ENCODE peak calls at places on chromosomes 16 and 17, in nine cellular contexts. One of them, this sample, is unnamed.

GRCh38 chr17:29597361-29598172 is 4.6 kb downstream of the ANKRD13B start:
- DNase-seq in endothelial cell of umbilical vein: no peak
- DNase-seq in A549: no peak
- DNase-seq in WTC11: no peak
- DNase-seq in GM12878: no peak
- DNase-seq in HCT116: no peak
- DNase-seq in SK-N-SH: no peak
- DNase-seq in NB4: peak
- DNase-seq in K562: no peak
- DNase-seq in this sample: no peak

GRCh38 chr16:79451196-79451816 is 149.2 kb downstream of the MAF start:
- DNase-seq in endothelial cell of umbilical vein: no peak
- DNase-seq in A549: no peak
- DNase-seq in WTC11: no peak
- DNase-seq in GM12878: peak
- DNase-seq in HCT116: no peak
- DNase-seq in SK-N-SH: no peak
- DNase-seq in NB4: peak
- DNase-seq in K562: no peak
- DNase-seq in this sample: no peak

GRCh38 chr17:41678411-41678906 is 10.2 kb upstream of the EIF1 start:
- DNase-seq in endothelial cell of umbilical vein: peak
- DNase-seq in A549: no peak
- DNase-seq in WTC11: no peak
- DNase-seq in GM12878: peak
- DNase-seq in HCT116: no peak
- DNase-seq in SK-N-SH: no peak
- DNase-seq in NB4: peak
- DNase-seq in K562: peak
- DNase-seq in this sample: no peak

GRCh38 chr16:74480150-74481029 is 59.1 kb upstream of the CLEC18B start:
- DNase-seq in endothelial cell of umbilical vein: no peak
- DNase-seq in A549: peak
- DNase-seq in WTC11: no peak
- DNase-seq in GM12878: no peak
- DNase-seq in HCT116: peak
- DNase-seq in SK-N-SH: no peak
- DNase-seq in NB4: no peak
- DNase-seq in K562: peak
- DNase-seq in this sample: no peak

GRCh38 chr17:2262146-2262587 is 41.4 kb downstream of the SMG6 start:
- DNase-seq in endothelial cell of umbilical vein: no peak
- DNase-seq in A549: no peak
- DNase-seq in WTC11: no peak
- DNase-seq in GM12878: no peak
- DNase-seq in HCT116: no peak
- DNase-seq in SK-N-SH: no peak
- DNase-seq in NB4: no peak
- DNase-seq in K562: no peak
- DNase-seq in this sample: no peak

GRCh38 chr17:78000351-78000750 is 41.8 kb downstream of the TNRC6C start:
- DNase-seq in endothelial cell of umbilical vein: peak
- DNase-seq in A549: no peak
- DNase-seq in WTC11: no peak
- DNase-seq in GM12878: no peak
- DNase-seq in HCT116: no peak
- DNase-seq in SK-N-SH: peak
- DNase-seq in NB4: peak
- DNase-seq in K562: no peak
- DNase-seq in this sample: no peak

GRCh38 chr17:74176546-74177001 is 26.9 kb upstream of the RPL38 start:
- DNase-seq in endothelial cell of umbilical vein: peak
- DNase-seq in A549: peak
- DNase-seq in WTC11: peak
- DNase-seq in GM12878: no peak
- DNase-seq in HCT116: peak
- DNase-seq in SK-N-SH: peak
- DNase-seq in NB4: peak
- DNase-seq in K562: peak
- DNase-seq in this sample: peak

GRCh38 chr17:74429604-74430384 is 2.1 kb upstream of the GPRC5C start:
- DNase-seq in endothelial cell of umbilical vein: no peak
- DNase-seq in A549: no peak
- DNase-seq in WTC11: no peak
- DNase-seq in GM12878: no peak
- DNase-seq in HCT116: no peak
- DNase-seq in SK-N-SH: no peak
- DNase-seq in NB4: peak
- DNase-seq in K562: no peak
- DNase-seq in this sample: peak

GRCh38 chr16:31147574-31147973 is 2.3 kb downstream of the PRSS36 start:
- DNase-seq in endothelial cell of umbilical vein: no peak
- DNase-seq in A549: no peak
- DNase-seq in WTC11: no peak
- DNase-seq in GM12878: no peak
- DNase-seq in HCT116: no peak
- DNase-seq in SK-N-SH: no peak
- DNase-seq in NB4: no peak
- DNase-seq in K562: no peak
- DNase-seq in this sample: no peak

GRCh38 chr17:80615311-80615710 is 70.7 kb downstream of the RPTOR start:
- DNase-seq in endothelial cell of umbilical vein: no peak
- DNase-seq in A549: no peak
- DNase-seq in WTC11: no peak
- DNase-seq in GM12878: no peak
- DNase-seq in HCT116: no peak
- DNase-seq in SK-N-SH: no peak
- DNase-seq in NB4: no peak
- DNase-seq in K562: no peak
- DNase-seq in this sample: no peak

GRCh38 chr16:58456193-58456592 is 43.8 kb upstream of the NDRG4 start:
- DNase-seq in endothelial cell of umbilical vein: peak
- DNase-seq in A549: no peak
- DNase-seq in WTC11: no peak
- DNase-seq in GM12878: no peak
- DNase-seq in HCT116: no peak
- DNase-seq in SK-N-SH: no peak
- DNase-seq in NB4: no peak
- DNase-seq in K562: no peak
- DNase-seq in this sample: peak

GRCh38 chr17:6160188-6160555 is 90.0 kb downstream of the WSCD1 start:
- DNase-seq in endothelial cell of umbilical vein: no peak
- DNase-seq in A549: no peak
- DNase-seq in WTC11: no peak
- DNase-seq in GM12878: no peak
- DNase-seq in HCT116: no peak
- DNase-seq in SK-N-SH: no peak
- DNase-seq in NB4: no peak
- DNase-seq in K562: no peak
- DNase-seq in this sample: no peak

GRCh38 chr16:88062341-88062861 is 111.2 kb downstream of the BANP start:
- DNase-seq in endothelial cell of umbilical vein: no peak
- DNase-seq in A549: no peak
- DNase-seq in WTC11: no peak
- DNase-seq in GM12878: no peak
- DNase-seq in HCT116: no peak
- DNase-seq in SK-N-SH: peak
- DNase-seq in NB4: no peak
- DNase-seq in K562: no peak
- DNase-seq in this sample: no peak

GRCh38 chr17:66549312-66549705 is 246.9 kb downstream of the PRKCA start:
- DNase-seq in endothelial cell of umbilical vein: no peak
- DNase-seq in A549: no peak
- DNase-seq in WTC11: peak
- DNase-seq in GM12878: no peak
- DNase-seq in HCT116: no peak
- DNase-seq in SK-N-SH: no peak
- DNase-seq in NB4: no peak
- DNase-seq in K562: no peak
- DNase-seq in this sample: no peak

GRCh38 chr17:82399030-82399429 is 19.1 kb upstream of the HEXD start:
- DNase-seq in endothelial cell of umbilical vein: peak
- DNase-seq in A549: no peak
- DNase-seq in WTC11: no peak
- DNase-seq in GM12878: no peak
- DNase-seq in HCT116: no peak
- DNase-seq in SK-N-SH: peak
- DNase-seq in NB4: peak
- DNase-seq in K562: no peak
- DNase-seq in this sample: no peak
- TF ChIP-seq MAX in endothelial cell of umbilical vein: no peak
- TF ChIP-seq MAX in A549: no peak
- TF ChIP-seq MAX in WTC11: no peak
- TF ChIP-seq MAX in GM12878: no peak
- TF ChIP-seq MAX in HCT116: no peak
- TF ChIP-seq MAX in SK-N-SH: peak
- TF ChIP-seq MAX in NB4: no peak
- TF ChIP-seq MAX in K562: no peak
- TF ChIP-seq MAX in this sample: no peak

GRCh38 chr17:27345141-27345904 is 51.4 kb downstream of the WSB1 start:
- DNase-seq in endothelial cell of umbilical vein: no peak
- DNase-seq in A549: no peak
- DNase-seq in WTC11: peak
- DNase-seq in GM12878: no peak
- DNase-seq in HCT116: no peak
- DNase-seq in SK-N-SH: no peak
- DNase-seq in NB4: no peak
- DNase-seq in K562: peak
- DNase-seq in this sample: no peak

GRCh38 chr17:27346228-27346899 is 52.5 kb downstream of the WSB1 start:
- DNase-seq in endothelial cell of umbilical vein: peak
- DNase-seq in A549: no peak
- DNase-seq in WTC11: no peak
- DNase-seq in GM12878: no peak
- DNase-seq in HCT116: no peak
- DNase-seq in SK-N-SH: no peak
- DNase-seq in NB4: no peak
- DNase-seq in K562: peak
- DNase-seq in this sample: no peak

GRCh38 chr17:27343294-27343693 is 49.4 kb downstream of the WSB1 start:
- DNase-seq in endothelial cell of umbilical vein: no peak
- DNase-seq in A549: no peak
- DNase-seq in WTC11: no peak
- DNase-seq in GM12878: no peak
- DNase-seq in HCT116: no peak
- DNase-seq in SK-N-SH: no peak
- DNase-seq in NB4: no peak
- DNase-seq in K562: no peak
- DNase-seq in this sample: no peak

GRCh38 chr17:27342059-27342458 is 48.1 kb downstream of the WSB1 start:
- DNase-seq in endothelial cell of umbilical vein: no peak
- DNase-seq in A549: no peak
- DNase-seq in WTC11: no peak
- DNase-seq in GM12878: no peak
- DNase-seq in HCT116: no peak
- DNase-seq in SK-N-SH: no peak
- DNase-seq in NB4: no peak
- DNase-seq in K562: no peak
- DNase-seq in this sample: no peak

DNA sequence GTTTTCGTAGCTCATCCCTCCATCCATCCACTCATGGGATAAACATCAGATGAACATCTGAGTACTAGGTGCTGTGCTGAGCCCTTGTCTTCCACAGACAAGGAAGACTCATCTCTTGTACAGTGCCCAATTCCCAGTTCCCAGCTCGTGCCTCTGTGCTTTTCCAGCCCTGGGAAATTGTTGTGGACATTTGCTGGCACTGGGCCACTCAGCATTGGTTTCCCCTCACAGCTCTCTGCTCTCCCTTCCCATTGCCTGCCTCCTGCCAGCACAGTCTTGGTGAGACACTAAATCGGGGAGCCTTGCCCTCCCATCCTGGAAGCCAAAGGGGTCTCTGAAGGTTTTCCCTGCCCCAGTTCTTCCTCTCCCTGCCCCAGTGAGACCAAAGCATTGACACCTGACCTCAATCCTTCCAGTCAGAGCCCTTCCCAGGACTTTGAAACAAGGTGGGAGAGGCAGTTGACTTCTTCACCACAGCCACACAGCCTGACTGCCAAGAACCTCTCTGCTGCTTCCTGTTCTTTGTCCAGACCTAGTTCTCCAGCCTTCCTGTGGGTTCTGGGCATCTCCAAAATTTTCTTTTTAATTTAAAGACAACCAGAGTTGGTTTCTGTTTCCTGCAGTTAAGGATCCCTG is 50.2 kb downstream of the WSB1 start:
- DNase-seq in endothelial cell of umbilical vein: peak
- DNase-seq in A549: no peak
- DNase-seq in WTC11: no peak
- DNase-seq in GM12878: no peak
- DNase-seq in HCT116: no peak
- DNase-seq in SK-N-SH: no peak
- DNase-seq in NB4: no peak
- DNase-seq in K562: no peak
- DNase-seq in this sample: no peak
- TF ChIP-seq MAX in endothelial cell of umbilical vein: no peak
- TF ChIP-seq MAX in A549: no peak
- TF ChIP-seq MAX in WTC11: no peak
- TF ChIP-seq MAX in GM12878: no peak
- TF ChIP-seq MAX in HCT116: no peak
- TF ChIP-seq MAX in SK-N-SH: no peak
- TF ChIP-seq MAX in NB4: no peak
- TF ChIP-seq MAX in K562: no peak
- TF ChIP-seq MAX in this sample: no peak

GRCh38 chr16:84463221-84463620 is 41.2 kb downstream of the MEAK7 start:
- DNase-seq in endothelial cell of umbilical vein: no peak
- DNase-seq in A549: no peak
- DNase-seq in WTC11: no peak
- DNase-seq in GM12878: no peak
- DNase-seq in HCT116: no peak
- DNase-seq in SK-N-SH: no peak
- DNase-seq in NB4: no peak
- DNase-seq in K562: no peak
- DNase-seq in this sample: no peak
- TF ChIP-seq MAX in endothelial cell of umbilical vein: no peak
- TF ChIP-seq MAX in A549: no peak
- TF ChIP-seq MAX in WTC11: no peak
- TF ChIP-seq MAX in GM12878: no peak
- TF ChIP-seq MAX in HCT116: no peak
- TF ChIP-seq MAX in SK-N-SH: no peak
- TF ChIP-seq MAX in NB4: no peak
- TF ChIP-seq MAX in K562: no peak
- TF ChIP-seq MAX in this sample: no peak

DNA sequence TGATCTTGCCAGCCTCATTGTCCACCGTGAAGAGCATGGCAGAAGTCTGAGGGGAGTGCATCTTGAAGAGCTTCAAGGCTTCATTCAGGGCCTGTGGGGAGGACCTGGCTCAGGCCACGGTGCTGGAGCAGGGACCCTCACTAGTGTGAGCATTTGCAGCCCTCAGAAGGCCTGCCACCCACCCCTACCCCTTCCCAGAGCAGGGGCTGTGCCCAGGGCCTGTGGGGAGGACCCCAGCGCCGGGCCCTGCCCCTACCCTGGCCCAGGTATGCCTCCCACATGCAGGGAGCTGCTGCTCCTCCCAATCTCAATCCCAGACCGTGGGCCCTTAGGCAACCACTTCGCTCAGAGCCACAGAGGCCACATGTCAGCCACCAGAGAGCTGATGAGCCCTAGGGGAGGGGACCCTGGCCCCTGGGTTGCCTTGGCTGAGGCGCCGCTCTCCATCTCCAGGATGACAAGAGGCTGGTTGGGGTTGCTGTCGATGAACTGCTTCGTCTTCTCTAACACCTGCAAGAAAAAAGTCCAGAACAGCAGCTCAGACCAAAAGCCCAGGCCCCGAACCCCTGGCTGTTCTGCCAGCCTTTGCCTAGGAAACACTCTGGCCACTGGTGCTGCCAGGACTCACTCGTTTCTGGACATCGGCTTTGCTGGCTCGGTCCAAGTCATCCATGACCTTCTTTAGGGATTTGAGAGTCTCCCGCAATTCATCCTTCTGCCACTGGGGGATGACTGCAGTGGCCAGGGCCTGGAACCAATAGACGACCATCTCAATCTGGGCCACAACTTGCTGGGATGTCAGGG is 1.8 kb upstream of the EXOSC6 start:
- DNase-seq in endothelial cell of umbilical vein: peak
- DNase-seq in A549: peak
- DNase-seq in WTC11: peak
- DNase-seq in GM12878: no peak
- DNase-seq in HCT116: peak
- DNase-seq in SK-N-SH: peak
- DNase-seq in NB4: peak
- DNase-seq in K562: peak
- DNase-seq in this sample: peak
- TF ChIP-seq MAX in endothelial cell of umbilical vein: no peak
- TF ChIP-seq MAX in A549: no peak
- TF ChIP-seq MAX in WTC11: no peak
- TF ChIP-seq MAX in GM12878: no peak
- TF ChIP-seq MAX in HCT116: no peak
- TF ChIP-seq MAX in SK-N-SH: no peak
- TF ChIP-seq MAX in NB4: no peak
- TF ChIP-seq MAX in K562: no peak
- TF ChIP-seq MAX in this sample: no peak

This sample was measured in HepG2.